ENCODE peak calls at places on chromosomes 13 and 19, in seven cellular contexts. V, L, P, C, Y, B and I are unnamed samples.

GRCh38 chr13:21478881-21479808 is 20.0 kb upstream of the ZDHHC20 start:
- DNase-seq in V (peak; percentile 84), L (peak; percentile 54), P (no peak), C (peak; percentile 79), Y (no peak), B (peak; percentile 34), I (peak; percentile 88)

GRCh38 chr19:47035127-47035494 is 13.3 kb downstream of the TMEM160 start:
- DNase-seq in V (no peak), L (no peak), P (no peak), C (peak; percentile 85), Y (peak; percentile 54), B (no peak), I (no peak)

GRCh38 chr19:1853295-1854031 is 5.2 kb upstream of the REXO1 start:
- DNase-seq in V (peak; percentile 81), L (peak; percentile 46), P (peak; percentile 79), C (peak; percentile 87), Y (peak; percentile 70), B (no peak), I (peak; percentile 83)

GRCh38 chr19:45911291-45911690 is 3.3 kb downstream of the NANOS2 start:
- DNase-seq in V (no peak), L (no peak), P (no peak), C (no peak), Y (no peak), B (no peak), I (no peak)

GRCh38 chr13:79481685-79482052 is 714 bp downstream of the NDFIP2 start:
- DNase-seq in V (no peak), L (peak; percentile 38), P (no peak), C (peak; percentile 16), Y (no peak), B (no peak), I (no peak)

GRCh38 chr13:32905063-32905863 is 111.0 kb upstream of the KL start:
- DNase-seq in V (peak; percentile 20), L (peak; percentile 45), P (no peak), C (no peak), Y (no peak), B (no peak), I (no peak)

GRCh38 chr19:8654591-8655339 is 24.3 kb downstream of the NFILZ start:
- DNase-seq in V (peak; percentile 36), L (no peak), P (peak; percentile 41), C (peak; percentile 71), Y (peak; percentile 63), B (no peak), I (peak; percentile 54)

GRCh38 chr13:91087276-91087675 is 260.2 kb upstream of the MIR17HG start:
- DNase-seq in V (no peak), L (no peak), P (no peak), C (no peak), Y (no peak), B (no peak), I (no peak)

GRCh38 chr19:41320568-41320967 is 10.6 kb downstream of the CCDC97 start:
- DNase-seq in V (no peak), L (no peak), P (no peak), C (no peak), Y (no peak), B (no peak), I (no peak)

GRCh38 chr19:16614941-16615340 is 13.1 kb downstream of the MED26 start:
- DNase-seq in V (no peak), L (peak; percentile 64), P (no peak), C (no peak), Y (no peak), B (no peak), I (no peak)

GRCh38 chr13:27533155-27533643 is 82.8 kb upstream of the MTIF3 start:
- DNase-seq in V (peak; percentile 76), L (peak; percentile 48), P (peak; percentile 84), C (peak; percentile 14), Y (no peak), B (peak; percentile 19), I (peak; percentile 85)

GRCh38 chr13:94966380-94966779 is 254.0 kb upstream of the SOX21 start:
- DNase-seq in V (no peak), L (no peak), P (no peak), C (no peak), Y (no peak), B (no peak), I (no peak)

GRCh38 chr13:30126903-30127428 is 180.4 kb downstream of the KATNAL1 start:
- DNase-seq in V (peak; percentile 79), L (no peak), P (no peak), C (no peak), Y (no peak), B (no peak), I (no peak)

GRCh38 chr13:32473650-32474049 is 45.7 kb upstream of the N4BP2L1 start:
- DNase-seq in V (no peak), L (no peak), P (no peak), C (no peak), Y (no peak), B (no peak), I (no peak)

GRCh38 chr13:112867301-112867711 is 101.7 kb upstream of the MCF2L start:
- DNase-seq in V (no peak), L (no peak), P (no peak), C (no peak), Y (no peak), B (no peak), I (no peak)

GRCh38 chr13:34469212-34469983 is 472.7 kb upstream of the NBEA start:
- DNase-seq in V (peak; percentile 68), L (peak; percentile 97), P (no peak), C (no peak), Y (no peak), B (no peak), I (peak; percentile 25)

GRCh38 chr19:13588953-13589833 is 82.9 kb upstream of the CACNA1A start:
- DNase-seq in V (peak; percentile 49), L (no peak), P (peak; percentile 70), C (peak; percentile 57), Y (peak; percentile 38), B (no peak), I (peak; percentile 60)

GRCh38 chr13:31818236-31818635 is 78.9 kb downstream of the RXFP2 start:
- DNase-seq in V (no peak), L (no peak), P (no peak), C (no peak), Y (no peak), B (no peak), I (no peak)

GRCh38 chr19:4058696-4059492 is 7.8 kb downstream of the ZBTB7A start:
- DNase-seq in V (no peak), L (no peak), P (no peak), C (no peak), Y (no peak), B (no peak), I (no peak)

GRCh38 chr19:31109626-31110025 is 239.6 kb downstream of the TSHZ3 start:
- DNase-seq in V (peak; percentile 8), L (no peak), P (no peak), C (no peak), Y (no peak), B (no peak), I (no peak)

GRCh38 chr19:35519291-35519690 is 5.8 kb upstream of the DMKN start:
- DNase-seq in V (no peak), L (peak; percentile 66), P (no peak), C (no peak), Y (no peak), B (no peak), I (peak; percentile 38)

GRCh38 chr19:3275068-3275582 is 50.7 kb downstream of the CELF5 start:
- DNase-seq in V (peak; percentile 8), L (no peak), P (no peak), C (peak; percentile 80), Y (no peak), B (no peak), I (no peak)

GRCh38 chr13:60969659-60970058 is 446.0 kb downstream of the PCDH20 start:
- DNase-seq in V (no peak), L (no peak), P (no peak), C (no peak), Y (no peak), B (no peak), I (no peak)

GRCh38 chr13:48749699-48750473 is 96.2 kb downstream of the CYSLTR2 start:
- DNase-seq in V (peak; percentile 97), L (peak; percentile 77), P (peak; percentile 80), C (peak; percentile 21), Y (no peak), B (peak; percentile 95), I (peak; percentile 100)

GRCh38 chr13:46035066-46035465 is 17.5 kb downstream of the ZC3H13 start:
- DNase-seq in V (no peak), L (no peak), P (no peak), C (no peak), Y (no peak), B (no peak), I (no peak)

GRCh38 chr19:18590273-18591272 is 2.0 kb downstream of the REX1BD start:
- DNase-seq in V (peak; percentile 45), L (no peak), P (no peak), C (no peak), Y (no peak), B (peak; percentile 56), I (no peak)
- TF ChIP-seq CTCF in V (peak; percentile 26), L (no peak), P (no peak), C (peak; percentile 61), Y (no peak), B (peak; percentile 65), I (no peak)

GRCh38 chr13:110812111-110812868 is 98.8 kb downstream of the ING1 start:
- DNase-seq in V (no peak), L (no peak), P (no peak), C (no peak), Y (no peak), B (no peak), I (peak; percentile 49)
- H3K4me3 ChIP-seq in V (peak overlapping the region; percentile 14), L (no peak overlapping the region), P (peak overlapping the region; percentile 55), C (no peak overlapping the region), Y (no peak overlapping the region), B (peak overlapping the region; percentile 15), I (no peak overlapping the region)

DNA sequence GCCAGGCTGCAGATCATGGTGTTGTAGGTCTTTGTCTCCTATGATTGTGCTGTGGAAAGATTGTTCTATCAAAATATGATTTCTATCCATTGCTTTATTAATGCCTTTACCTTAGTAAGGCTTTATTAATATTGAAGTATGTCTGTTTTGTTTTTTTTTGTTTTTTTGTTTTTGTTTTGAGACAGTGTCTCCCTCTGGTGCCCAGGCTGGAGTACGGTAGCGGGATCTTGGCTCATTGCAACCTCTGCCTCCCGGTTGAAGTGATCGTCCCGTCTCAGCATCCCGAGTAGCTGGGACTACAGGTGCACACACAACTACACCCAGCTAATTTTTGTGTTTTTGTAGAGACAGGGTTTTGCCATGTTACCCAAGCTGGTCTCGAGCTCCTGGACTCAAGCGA is 7.7 kb downstream of the IRGC start:
- DNase-seq in V (peak; percentile 18), L (no peak), P (no peak), C (no peak), Y (no peak), B (no peak), I (peak; percentile 46)
- TF ChIP-seq CTCF in V (peak; percentile 58), L (peak; percentile 62), P (no peak), C (peak; percentile 47), Y (no peak), B (no peak), I (peak; percentile 52)

GRCh38 chr19:55442372-55443044 is 592 bp downstream of the SHISA7 start:
- DNase-seq in V (no peak), L (no peak), P (no peak), C (no peak), Y (no peak), B (no peak), I (no peak)

GRCh38 chr19:55441319-55441691 is 1.8 kb downstream of the SHISA7 start:
- DNase-seq in V (no peak), L (no peak), P (no peak), C (no peak), Y (no peak), B (no peak), I (no peak)

GRCh38 chr19:55441692-55442321 is 1.3 kb downstream of the SHISA7 start:
- DNase-seq in V (no peak), L (no peak), P (no peak), C (no peak), Y (no peak), B (no peak), I (no peak)

GRCh38 chr19:55439052-55439451 is 4.0 kb downstream of the SHISA7 start:
- DNase-seq in V (no peak), L (no peak), P (no peak), C (no peak), Y (no peak), B (no peak), I (no peak)

GRCh38 chr19:55440411-55441105 is 2.5 kb downstream of the SHISA7 start:
- DNase-seq in V (no peak), L (no peak), P (no peak), C (no peak), Y (no peak), B (no peak), I (no peak)
- H3K4me3 ChIP-seq in V (no peak overlapping the region), L (no peak overlapping the region), P (no peak overlapping the region), C (no peak overlapping the region), Y (no peak overlapping the region), B (no peak overlapping the region), I (no peak overlapping the region)